ENCODE peak calls at places on chromosomes 13 and 19, in four cellular contexts. R is H9, D is IMR-90, C is H1. B is an unnamed sample.

GRCh38 chr13:46354143-46355087 is 32.6 kb downstream of the RUBCNL start:
- DNase-seq in R (no peak), D (peak; percentile 88), C (no peak), B (no peak)

GRCh38 chr13:49976314-49977258 is 20.3 kb upstream of the TRIM13 start:
- DNase-seq in R (peak; percentile 70), D (peak; percentile 70), C (no peak), B (peak; percentile 75)

GRCh38 chr13:76965759-76966421 is 17.6 kb downstream of the ACOD1 start:
- DNase-seq in R (no peak), D (peak; percentile 61), C (no peak), B (no peak)

GRCh38 chr19:4742717-4743646 is 19.3 kb upstream of the DPP9 start:
- DNase-seq in R (peak; percentile 79), D (no peak), C (no peak), B (peak; percentile 36)

GRCh38 chr13:67474114-67474513 is 244.0 kb upstream of the PCDH9 start:
- DNase-seq in R (no peak), D (no peak), C (no peak), B (no peak)

GRCh38 chr19:33806434-33806881 is 9.8 kb downstream of the KCTD15 start:
- DNase-seq in R (no peak), D (no peak), C (no peak), B (no peak)

GRCh38 chr13:113410472-113411201 is 42.7 kb downstream of the ADPRHL1 start:
- DNase-seq in R (no peak), D (peak; percentile 93), C (no peak), B (peak; percentile 59)

GRCh38 chr13:113157206-113157928 is 1.1 kb upstream of the PROZ start:
- DNase-seq in R (peak; percentile 20), D (no peak), C (no peak), B (peak; percentile 30)

GRCh38 chr13:21043898-21044297 is 17.5 kb downstream of the LATS2 start:
- DNase-seq in R (no peak), D (peak; percentile 96), C (no peak), B (no peak)

GRCh38 chr19:4707956-4708650 is 15.5 kb downstream of the DPP9 start:
- DNase-seq in R (no peak), D (peak; percentile 53), C (no peak), B (no peak)

GRCh38 chr13:84137292-84137691 is 255.0 kb upstream of the SLITRK1 start:
- DNase-seq in R (no peak), D (no peak), C (no peak), B (no peak)

GRCh38 chr19:29004796-29005195 is 208.2 kb downstream of the UQCRFS1 start:
- DNase-seq in R (no peak), D (no peak), C (no peak), B (no peak)

GRCh38 chr13:109402976-109403375 is 383.4 kb downstream of the IRS2 start:
- DNase-seq in R (no peak), D (no peak), C (no peak), B (no peak)

GRCh38 chr13:99269627-99270252 is 11.6 kb upstream of the GPR18 start:
- DNase-seq in R (no peak), D (peak; percentile 78), C (no peak), B (peak; percentile 54)

GRCh38 chr13:77545626-77546412 is 10.3 kb downstream of the SCEL start:
- DNase-seq in R (no peak), D (no peak), C (no peak), B (no peak)

GRCh38 chr19:16073988-16074387 is 2.3 kb upstream of the TPM4 start:
- DNase-seq in R (no peak), D (no peak), C (no peak), B (no peak)

GRCh38 chr13:35818577-35819165 is 312.5 kb downstream of the DCLK1 start:
- DNase-seq in R (no peak), D (peak; percentile 60), C (no peak), B (peak; percentile 40)

GRCh38 chr13:25980255-25980654 is 71.6 kb downstream of the SHISA2 start:
- DNase-seq in R (peak; percentile 80), D (peak; percentile 3), C (peak; percentile 46), B (peak; percentile 91)

GRCh38 chr19:3723883-3724282 is 15.7 kb downstream of the TJP3 start:
- DNase-seq in R (no peak), D (no peak), C (no peak), B (no peak)

GRCh38 chr13:46526763-46527162 is 26.2 kb upstream of the LRCH1 start:
- DNase-seq in R (no peak), D (no peak), C (no peak), B (no peak)

GRCh38 chr13:45393941-45394570 is 24.1 kb downstream of the SLC25A30 start:
- DNase-seq in R (peak; percentile 72), D (peak; percentile 54), C (no peak), B (peak; percentile 79)

GRCh38 chr19:5292453-5292842 is 48.2 kb downstream of the PTPRS start:
- DNase-seq in R (no peak), D (peak; percentile 23), C (no peak), B (no peak)

GRCh38 chr13:28705734-28706133 is 13.0 kb downstream of the SLC46A3 start:
- DNase-seq in R (no peak), D (peak; percentile 36), C (no peak), B (no peak)

GRCh38 chr13:95050800-95051620 is 250.2 kb downstream of the ABCC4 start:
- DNase-seq in R (no peak), D (no peak), C (no peak), B (no peak)

GRCh38 chr13:113882716-113883115 is 18.8 kb upstream of the GAS6 start:
- DNase-seq in R (no peak), D (no peak), C (no peak), B (no peak)

GRCh38 chr19:21335721-21336120 is 6.5 kb upstream of the ZNF708 start:
- DNase-seq in R (no peak), D (no peak), C (no peak), B (no peak)

GRCh38 chr13:109782066-109782822 is 4.1 kb downstream of the IRS2 start:
- DNase-seq in R (no peak), D (no peak), C (no peak), B (no peak)

GRCh38 chr13:44786724-44787123 is 202.5 kb downstream of the NUFIP1 start:
- DNase-seq in R (no peak), D (no peak), C (no peak), B (no peak)

GRCh38 chr13:36710396-36710795 is 36.6 kb downstream of the SERTM1 start:
- DNase-seq in R (no peak), D (no peak), C (no peak), B (no peak)

DNA sequence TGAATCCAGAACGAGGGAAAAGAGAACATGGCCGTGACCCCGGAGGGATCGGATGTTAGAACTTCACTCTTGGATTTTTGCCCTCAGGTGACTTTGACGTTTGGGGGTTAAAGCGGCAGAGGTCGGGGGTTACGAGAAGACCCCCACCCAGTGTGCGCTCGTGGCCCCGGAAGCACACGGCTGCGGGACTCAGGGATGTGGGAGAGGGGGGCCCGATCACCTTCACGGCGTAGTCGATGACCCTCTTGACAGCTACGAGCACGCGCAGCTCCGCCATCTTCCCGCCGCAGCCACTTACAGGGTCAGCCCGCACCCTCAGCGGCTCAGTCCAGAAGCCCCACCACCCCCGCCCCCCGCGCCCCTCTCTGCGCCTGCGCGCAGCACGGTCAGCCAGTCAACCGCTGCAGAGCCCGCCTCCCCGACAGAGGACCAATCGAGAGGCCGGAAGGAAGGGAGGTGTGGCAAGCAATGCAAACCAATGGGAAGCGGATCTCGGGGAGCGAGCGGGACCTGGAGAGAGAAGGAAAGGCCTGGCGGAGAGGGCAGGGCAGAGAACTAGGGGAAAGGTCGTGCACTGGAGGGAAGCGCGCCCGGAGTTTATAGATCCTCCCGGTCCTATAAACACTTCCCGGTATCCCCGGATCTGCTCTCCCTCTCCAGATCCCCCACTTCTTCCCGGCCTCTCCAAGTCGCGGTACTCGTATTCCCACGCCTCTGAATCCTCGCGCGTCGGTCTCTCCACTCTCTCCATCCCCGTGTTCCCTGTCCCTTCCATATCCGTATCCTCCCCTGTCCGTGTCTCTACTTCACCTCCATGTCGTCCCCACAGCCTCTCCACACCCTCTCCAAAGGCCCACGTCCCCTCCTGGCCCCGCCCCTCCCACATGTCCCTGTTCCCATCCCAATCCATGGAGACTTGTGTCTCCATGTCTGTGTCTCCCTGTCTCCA is at the start of gene ETFB:
- DNase-seq in R (peak; percentile 99), D (peak; percentile 96), C (peak; percentile 95), B (peak; percentile 100)
- H2BK120ac ChIP-seq in R (no peak within 1 kb of the TSS), D (peak within 1 kb of the TSS; percentile 58), C (no peak within 1 kb of the TSS), B (peak within 1 kb of the TSS; percentile 0)

GRCh38 chr19:7641288-7642276 is 4.7 kb downstream of the STXBP2 start:
- DNase-seq in R (peak; percentile 51), D (no peak), C (no peak), B (peak; percentile 33)

GRCh38 chr19:7640803-7641202 is 3.9 kb downstream of the STXBP2 start:
- DNase-seq in R (no peak), D (no peak), C (no peak), B (no peak)

GRCh38 chr19:7637374-7638256 is 705 bp downstream of the STXBP2 start:
- DNase-seq in R (no peak), D (no peak), C (no peak), B (no peak)

GRCh38 chr19:7638802-7639465 is 2.0 kb downstream of the STXBP2 start:
- DNase-seq in R (no peak), D (no peak), C (no peak), B (no peak)

DNA sequence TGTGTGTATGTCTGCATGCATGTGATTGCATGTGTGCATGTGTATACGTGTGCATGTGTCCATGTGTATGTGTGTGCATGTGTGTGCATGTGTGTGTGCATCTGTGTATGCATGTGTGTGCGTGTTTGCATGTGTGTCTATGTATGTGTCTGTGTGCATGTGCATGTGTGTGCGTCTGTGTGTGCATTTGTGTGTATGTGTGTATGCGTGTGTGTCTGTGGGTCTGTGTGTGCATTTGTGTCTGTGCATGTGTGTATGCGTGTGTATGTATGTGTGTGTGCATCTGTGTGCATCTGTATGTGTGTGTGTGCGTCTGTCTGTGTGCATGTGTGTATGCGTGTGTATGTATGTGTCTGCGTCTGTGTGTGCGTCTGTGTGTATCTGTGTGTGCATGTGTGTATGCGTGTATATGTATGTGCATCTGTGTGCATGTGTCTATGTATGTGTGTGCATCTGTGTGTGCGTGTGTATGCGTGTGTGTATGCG is 3.0 kb downstream of the STXBP2 start:
- DNase-seq in R (no peak), D (no peak), C (no peak), B (no peak)
- H4K8ac ChIP-seq in R (no peak overlapping the region), D (no peak overlapping the region), C (no peak overlapping the region), B (no peak overlapping the region)

DNA sequence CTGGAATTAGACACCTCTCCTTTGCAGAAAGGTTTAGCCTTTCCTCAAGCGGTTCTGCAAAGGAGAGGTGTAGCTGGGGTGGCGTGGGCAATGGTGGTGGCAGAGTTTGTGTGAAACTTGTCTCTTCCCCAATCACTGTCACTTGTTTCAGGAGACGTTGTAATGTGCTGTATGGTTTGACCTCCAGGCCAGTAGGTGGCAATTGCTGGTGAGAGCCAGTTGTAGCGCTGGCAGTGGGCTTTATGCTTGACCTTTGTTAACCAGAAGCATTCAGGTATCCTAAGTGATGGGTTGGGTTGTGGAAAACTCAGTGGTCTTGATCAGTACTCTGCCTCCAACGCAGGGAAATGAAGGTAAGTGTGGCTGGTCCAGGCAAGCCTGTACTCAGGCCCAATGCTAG is 12.7 kb upstream of the LILRA5 start:
- DNase-seq in R (no peak), D (no peak), C (no peak), B (no peak)
- H4K5ac ChIP-seq in R (no peak overlapping the region), D (no peak overlapping the region), C (no peak overlapping the region), B (no peak overlapping the region)

GRCh38 chr19:42113641-42114348 is 18.5 kb downstream of the POU2F2 start:
- DNase-seq in R (peak; percentile 80), D (peak; percentile 99), C (peak; percentile 56), B (peak; percentile 96)

GRCh38 chr19:42115705-42116104 is 16.5 kb downstream of the POU2F2 start:
- DNase-seq in R (no peak), D (no peak), C (no peak), B (no peak)

GRCh38 chr19:42115219-42115618 is 17.0 kb downstream of the POU2F2 start:
- DNase-seq in R (no peak), D (peak; percentile 68), C (no peak), B (no peak)

GRCh38 chr19:42116308-42117075 is 15.8 kb downstream of the POU2F2 start:
- DNase-seq in R (no peak), D (no peak), C (no peak), B (no peak)

GRCh38 chr19:42114412-42114811 is 17.8 kb downstream of the POU2F2 start:
- DNase-seq in R (peak; percentile 55), D (no peak), C (no peak), B (no peak)
- H2BK120ac ChIP-seq in R (no peak overlapping the region), D (peak overlapping the region; percentile 84), C (no peak overlapping the region), B (no peak overlapping the region)

B was measured in mesendoderm.